ENCODE peak calls at places on chromosomes 11 and 22, in eight cellular contexts. One of them, this sample, is unnamed.
A peak's percentile ranks its signal among the peaks of the same experiment; 100 is the strongest.

GRCh38 chr22:50613291-50613981 is 12.8 kb downstream of the MAPK8IP2 start:
- DNase-seq in stomach: peak; percentile 95
- DNase-seq in neural progenitor cell: no peak
- DNase-seq in cardiac muscle cell: peak; percentile 25
- DNase-seq in right cardiac atrium: no peak
- DNase-seq in HepG2: peak; percentile 71
- DNase-seq in psoas muscle: peak; percentile 73
- DNase-seq in sigmoid colon: no peak
- DNase-seq in this sample: peak; percentile 93

GRCh38 chr11:70545626-70545945 is 147.3 kb downstream of the CTTN start:
- DNase-seq in sigmoid colon: no peak
- DNase-seq in HepG2: no peak
- DNase-seq in stomach: no peak
- DNase-seq in psoas muscle: no peak
- DNase-seq in right cardiac atrium: no peak
- DNase-seq in neural progenitor cell: no peak
- DNase-seq in cardiac muscle cell: no peak
- DNase-seq in this sample: no peak

GRCh38 chr11:132307309-132308020 is 937.0 kb downstream of the NTM start:
- DNase-seq in cardiac muscle cell: no peak
- DNase-seq in HepG2: no peak
- DNase-seq in psoas muscle: peak; percentile 62
- DNase-seq in right cardiac atrium: peak; percentile 86
- DNase-seq in stomach: no peak
- DNase-seq in sigmoid colon: no peak
- DNase-seq in neural progenitor cell: no peak
- DNase-seq in this sample: no peak

GRCh38 chr22:25403752-25404471 is 160.6 kb upstream of the GRK3 start:
- DNase-seq in psoas muscle: no peak
- DNase-seq in right cardiac atrium: no peak
- DNase-seq in stomach: no peak
- DNase-seq in sigmoid colon: peak; percentile 64
- DNase-seq in cardiac muscle cell: no peak
- DNase-seq in neural progenitor cell: peak; percentile 62
- DNase-seq in HepG2: peak; percentile 15
- DNase-seq in this sample: no peak

GRCh38 chr11:3156282-3156660 is 8.8 kb downstream of the OSBPL5 start:
- DNase-seq in cardiac muscle cell: no peak
- DNase-seq in sigmoid colon: peak; percentile 88
- DNase-seq in psoas muscle: peak; percentile 44
- DNase-seq in right cardiac atrium: peak; percentile 33
- DNase-seq in HepG2: no peak
- DNase-seq in neural progenitor cell: no peak
- DNase-seq in stomach: no peak
- DNase-seq in this sample: no peak

GRCh38 chr11:110311783-110312578 is 15.6 kb upstream of the RDX start:
- DNase-seq in sigmoid colon: no peak
- DNase-seq in right cardiac atrium: no peak
- DNase-seq in psoas muscle: no peak
- DNase-seq in neural progenitor cell: no peak
- DNase-seq in stomach: no peak
- DNase-seq in HepG2: no peak
- DNase-seq in cardiac muscle cell: peak; percentile 40
- DNase-seq in this sample: no peak

GRCh38 chr22:38843201-38843715 is 570 bp downstream of the NPTXR start:
- DNase-seq in right cardiac atrium: peak; percentile 83
- DNase-seq in HepG2: peak; percentile 39
- DNase-seq in neural progenitor cell: peak; percentile 89
- DNase-seq in stomach: peak; percentile 38
- DNase-seq in psoas muscle: peak; percentile 71
- DNase-seq in cardiac muscle cell: peak; percentile 82
- DNase-seq in sigmoid colon: peak; percentile 79
- DNase-seq in this sample: peak; percentile 51

GRCh38 chr11:63944987-63945386 is 6.2 kb downstream of the NAA40 start:
- DNase-seq in stomach: no peak
- DNase-seq in sigmoid colon: peak; percentile 74
- DNase-seq in HepG2: peak; percentile 43
- DNase-seq in cardiac muscle cell: no peak
- DNase-seq in right cardiac atrium: peak; percentile 69
- DNase-seq in psoas muscle: peak; percentile 91
- DNase-seq in neural progenitor cell: no peak
- DNase-seq in this sample: peak; percentile 40

GRCh38 chr11:3223932-3224729 is 5.5 kb upstream of the MRGPRG start:
- DNase-seq in neural progenitor cell: peak; percentile 34
- DNase-seq in stomach: peak; percentile 18
- DNase-seq in cardiac muscle cell: no peak
- DNase-seq in right cardiac atrium: peak; percentile 44
- DNase-seq in psoas muscle: no peak
- DNase-seq in HepG2: no peak
- DNase-seq in sigmoid colon: no peak
- DNase-seq in this sample: no peak

GRCh38 chr11:64268687-64269379 is 15.6 kb downstream of the BAD start:
- DNase-seq in sigmoid colon: peak; percentile 92
- DNase-seq in stomach: peak; percentile 69
- DNase-seq in psoas muscle: peak; percentile 90
- DNase-seq in right cardiac atrium: peak; percentile 92
- DNase-seq in cardiac muscle cell: peak; percentile 92
- DNase-seq in neural progenitor cell: peak; percentile 43
- DNase-seq in HepG2: peak; percentile 33
- DNase-seq in this sample: peak; percentile 68

GRCh38 chr11:126702987-126703386 is 297.6 kb downstream of the KIRREL3 start:
- DNase-seq in sigmoid colon: no peak
- DNase-seq in psoas muscle: no peak
- DNase-seq in neural progenitor cell: no peak
- DNase-seq in stomach: no peak
- DNase-seq in right cardiac atrium: no peak
- DNase-seq in cardiac muscle cell: no peak
- DNase-seq in HepG2: no peak
- DNase-seq in this sample: peak; percentile 28

GRCh38 chr11:126703661-126704060 is 296.9 kb downstream of the KIRREL3 start:
- DNase-seq in right cardiac atrium: no peak
- DNase-seq in sigmoid colon: no peak
- DNase-seq in neural progenitor cell: no peak
- DNase-seq in stomach: no peak
- DNase-seq in psoas muscle: no peak
- DNase-seq in HepG2: no peak
- DNase-seq in cardiac muscle cell: no peak
- DNase-seq in this sample: no peak

GRCh38 chr11:126701555-126701897 is 299.0 kb downstream of the KIRREL3 start:
- DNase-seq in psoas muscle: no peak
- DNase-seq in stomach: no peak
- DNase-seq in HepG2: no peak
- DNase-seq in right cardiac atrium: no peak
- DNase-seq in neural progenitor cell: no peak
- DNase-seq in sigmoid colon: no peak
- DNase-seq in cardiac muscle cell: no peak
- DNase-seq in this sample: no peak

GRCh38 chr11:126700773-126701554 is 299.6 kb downstream of the KIRREL3 start:
- DNase-seq in stomach: no peak
- DNase-seq in right cardiac atrium: no peak
- DNase-seq in HepG2: no peak
- DNase-seq in sigmoid colon: no peak
- DNase-seq in neural progenitor cell: no peak
- DNase-seq in cardiac muscle cell: no peak
- DNase-seq in psoas muscle: no peak
- DNase-seq in this sample: no peak

GRCh38 chr11:126702165-126702738 is 298.3 kb downstream of the KIRREL3 start:
- DNase-seq in neural progenitor cell: peak; percentile 19
- DNase-seq in right cardiac atrium: no peak
- DNase-seq in cardiac muscle cell: no peak
- DNase-seq in HepG2: no peak
- DNase-seq in stomach: no peak
- DNase-seq in psoas muscle: no peak
- DNase-seq in sigmoid colon: no peak
- DNase-seq in this sample: no peak
- H3K27ac ChIP-seq in neural progenitor cell: no peak overlapping the region
- H3K27ac ChIP-seq in right cardiac atrium: no peak overlapping the region
- H3K27ac ChIP-seq in cardiac muscle cell: no peak overlapping the region
- H3K27ac ChIP-seq in HepG2: no peak overlapping the region
- H3K27ac ChIP-seq in stomach: no peak overlapping the region
- H3K27ac ChIP-seq in psoas muscle: no peak overlapping the region
- H3K27ac ChIP-seq in sigmoid colon: no peak overlapping the region
- H3K27ac ChIP-seq in this sample: no peak overlapping the region

GRCh38 chr11:13256216-13256615 is 21.4 kb upstream of the BMAL1 start:
- DNase-seq in sigmoid colon: no peak
- DNase-seq in HepG2: no peak
- DNase-seq in neural progenitor cell: no peak
- DNase-seq in psoas muscle: no peak
- DNase-seq in cardiac muscle cell: no peak
- DNase-seq in right cardiac atrium: no peak
- DNase-seq in stomach: no peak
- DNase-seq in this sample: no peak
- H3K4me1 ChIP-seq in sigmoid colon: peaks cover 15% of the 10 kb centered on the region
- H3K4me1 ChIP-seq in HepG2: peaks cover 10% of the 10 kb centered on the region
- H3K4me1 ChIP-seq in neural progenitor cell: peaks cover 8% of the 10 kb centered on the region
- H3K4me1 ChIP-seq in psoas muscle: peaks cover 8% of the 10 kb centered on the region
- H3K4me1 ChIP-seq in cardiac muscle cell: no peaks in the 10 kb centered on the region
- H3K4me1 ChIP-seq in right cardiac atrium: peaks cover 7% of the 10 kb centered on the region
- H3K4me1 ChIP-seq in stomach: peaks cover 10% of the 10 kb centered on the region
- H3K4me1 ChIP-seq in this sample: no peaks in the 10 kb centered on the region

DNA sequence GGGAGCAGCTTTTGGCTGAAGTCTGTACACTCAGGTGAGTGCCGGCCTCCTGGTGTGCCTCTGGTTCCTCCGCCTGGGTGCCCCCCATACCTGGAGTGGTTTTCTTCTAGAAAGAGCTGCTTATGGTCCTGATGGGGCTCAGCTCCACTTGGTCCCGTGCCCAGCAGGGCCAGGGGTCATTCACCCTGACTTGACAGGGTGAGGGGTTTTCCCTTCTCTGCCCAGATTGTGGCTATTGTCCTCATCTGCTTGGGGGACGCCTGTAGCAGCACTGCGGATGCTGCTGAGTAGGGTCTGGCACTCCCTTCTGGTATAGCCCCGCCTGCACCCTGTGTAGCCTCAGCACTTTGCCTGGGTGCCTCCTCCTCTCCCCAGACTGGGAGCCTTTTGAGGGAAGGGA is 8.2 kb downstream of the OMP start:
- DNase-seq in cardiac muscle cell: no peak
- DNase-seq in right cardiac atrium: peak; percentile 38
- DNase-seq in psoas muscle: no peak
- DNase-seq in neural progenitor cell: no peak
- DNase-seq in HepG2: no peak
- DNase-seq in stomach: no peak
- DNase-seq in sigmoid colon: no peak
- DNase-seq in this sample: no peak
- H3K27ac ChIP-seq in cardiac muscle cell: no peak overlapping the region
- H3K27ac ChIP-seq in right cardiac atrium: no peak overlapping the region
- H3K27ac ChIP-seq in psoas muscle: no peak overlapping the region
- H3K27ac ChIP-seq in neural progenitor cell: no peak overlapping the region
- H3K27ac ChIP-seq in HepG2: no peak overlapping the region
- H3K27ac ChIP-seq in stomach: no peak overlapping the region
- H3K27ac ChIP-seq in sigmoid colon: no peak overlapping the region
- H3K27ac ChIP-seq in this sample: no peak overlapping the region

GRCh38 chr22:20531154-20531403 is 23.7 kb downstream of the MED15 start:
- DNase-seq in stomach: no peak
- DNase-seq in cardiac muscle cell: no peak
- DNase-seq in sigmoid colon: no peak
- DNase-seq in HepG2: no peak
- DNase-seq in psoas muscle: no peak
- DNase-seq in right cardiac atrium: no peak
- DNase-seq in neural progenitor cell: no peak
- DNase-seq in this sample: no peak
- H3K4me1 ChIP-seq in stomach: peaks cover 44% of the 10 kb centered on the region
- H3K4me1 ChIP-seq in cardiac muscle cell: peaks cover 46% of the 10 kb centered on the region
- H3K4me1 ChIP-seq in sigmoid colon: peaks cover 66% of the 10 kb centered on the region
- H3K4me1 ChIP-seq in HepG2: peaks cover 33% of the 10 kb centered on the region
- H3K4me1 ChIP-seq in psoas muscle: peaks cover 55% of the 10 kb centered on the region
- H3K4me1 ChIP-seq in right cardiac atrium: peaks cover 41% of the 10 kb centered on the region
- H3K4me1 ChIP-seq in neural progenitor cell: peaks cover 37% of the 10 kb centered on the region
- H3K4me1 ChIP-seq in this sample: peaks cover 23% of the 10 kb centered on the region

DNA sequence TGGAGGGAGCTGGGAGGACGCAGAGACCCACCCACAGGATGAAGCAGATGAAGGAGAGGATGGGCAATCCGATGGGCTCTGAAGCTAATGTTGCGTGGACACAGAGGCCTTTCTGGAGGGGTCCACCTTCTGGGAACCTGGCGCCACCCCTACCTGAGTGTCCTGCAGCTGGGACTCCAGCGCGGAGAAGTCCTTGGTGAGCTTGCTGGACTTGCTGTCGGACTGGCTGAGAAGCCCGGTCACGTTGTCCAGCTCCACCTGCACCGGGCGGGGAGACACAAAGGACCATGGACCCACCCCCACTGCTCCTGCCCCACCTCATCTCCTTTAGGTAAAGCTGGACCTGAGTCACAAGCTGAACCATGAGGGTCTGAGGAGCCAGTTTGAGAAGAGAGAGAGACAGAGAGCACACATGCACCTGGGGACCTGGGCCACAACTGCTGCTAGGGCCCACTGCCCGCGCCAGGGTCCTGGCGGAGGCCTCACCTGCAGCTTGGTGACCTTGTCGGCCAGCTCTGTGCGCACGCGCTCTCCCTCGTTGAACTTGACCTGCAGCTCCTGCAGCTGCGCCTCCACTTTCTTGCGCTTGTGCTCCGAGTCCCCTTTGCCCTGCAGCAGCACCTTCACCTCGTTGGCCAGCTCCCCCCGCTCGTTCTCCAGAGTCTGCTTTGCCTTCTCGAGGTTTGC is 40.8 kb downstream of the APOL1 start:
- DNase-seq in HepG2: no peak
- DNase-seq in sigmoid colon: peak; percentile 62
- DNase-seq in cardiac muscle cell: no peak
- DNase-seq in right cardiac atrium: peak; percentile 38
- DNase-seq in psoas muscle: peak; percentile 41
- DNase-seq in stomach: no peak
- DNase-seq in neural progenitor cell: no peak
- DNase-seq in this sample: no peak
- H3K27ac ChIP-seq in HepG2: no peak overlapping the region
- H3K27ac ChIP-seq in sigmoid colon: peak overlapping the region; percentile 64
- H3K27ac ChIP-seq in cardiac muscle cell: no peak overlapping the region
- H3K27ac ChIP-seq in right cardiac atrium: no peak overlapping the region
- H3K27ac ChIP-seq in psoas muscle: no peak overlapping the region
- H3K27ac ChIP-seq in stomach: no peak overlapping the region
- H3K27ac ChIP-seq in neural progenitor cell: no peak overlapping the region
- H3K27ac ChIP-seq in this sample: no peak overlapping the region

GRCh38 chr22:31604746-31605705 is 57.0 kb downstream of the PISD start:
- DNase-seq in neural progenitor cell: no peak
- DNase-seq in sigmoid colon: peak; percentile 48
- DNase-seq in right cardiac atrium: no peak
- DNase-seq in psoas muscle: no peak
- DNase-seq in stomach: no peak
- DNase-seq in cardiac muscle cell: no peak
- DNase-seq in HepG2: peak; percentile 39
- DNase-seq in this sample: no peak
- H3K4me1 ChIP-seq in neural progenitor cell: no peaks in the 10 kb centered on the region
- H3K4me1 ChIP-seq in sigmoid colon: peaks cover 51% of the 10 kb centered on the region
- H3K4me1 ChIP-seq in right cardiac atrium: no peaks in the 10 kb centered on the region
- H3K4me1 ChIP-seq in psoas muscle: no peaks in the 10 kb centered on the region
- H3K4me1 ChIP-seq in stomach: no peaks in the 10 kb centered on the region
- H3K4me1 ChIP-seq in cardiac muscle cell: peaks cover 8% of the 10 kb centered on the region
- H3K4me1 ChIP-seq in HepG2: peaks cover 25% of the 10 kb centered on the region
- H3K4me1 ChIP-seq in this sample: no peaks in the 10 kb centered on the region

This sample was measured in body of pancreas.